ENCODE peak calls at places on chromosomes 16 and 17, in four cellular contexts. P is K562, M is GM12878, C is HL-60. S is an unnamed sample.

GRCh38 chr16:58507963-58508670 is 7.2 kb upstream of the SETD6 start:
- DNase-seq in P (no peak), M (no peak), C (no peak), S (no peak)

GRCh38 chr16:57918994-57919393 is 51.9 kb downstream of the CNGB1 start:
- DNase-seq in P (no peak), M (no peak), C (no peak), S (no peak)

GRCh38 chr17:36001862-36002603 is 680 bp upstream of the CCL15 start:
- DNase-seq in P (no peak), M (no peak), C (no peak), S (no peak)

GRCh38 chr17:66793810-66794209 is 41.1 kb upstream of the CACNG5 start:
- DNase-seq in P (no peak), M (no peak), C (no peak), S (no peak)

GRCh38 chr16:85612191-85612800 is 826 bp upstream of the GSE1 start:
- DNase-seq in P (peak), M (no peak), C (peak), S (no peak)

GRCh38 chr17:68085751-68086445 is 50.4 kb downstream of the KPNA2 start:
- DNase-seq in P (no peak), M (no peak), C (peak), S (no peak)

GRCh38 chr16:73161977-73162376 is 114.0 kb upstream of the ZFHX3 start:
- DNase-seq in P (no peak), M (no peak), C (no peak), S (no peak)

GRCh38 chr17:7460850-7461660 is 16.2 kb downstream of the CHRNB1 start:
- DNase-seq in P (no peak), M (no peak), C (no peak), S (no peak)

GRCh38 chr16:89574681-89575246 is 794 bp upstream of the CPNE7 start:
- DNase-seq in P (peak), M (no peak), C (peak), S (peak)

GRCh38 chr16:33877-34707 is 19.3 kb downstream of the POLR3K start:
- DNase-seq in P (no peak), M (no peak), C (no peak), S (no peak)

GRCh38 chr17:62948370-62948769 is 17.7 kb upstream of the TANC2 start:
- DNase-seq in P (no peak), M (no peak), C (no peak), S (no peak)

GRCh38 chr17:15398736-15399331 is 57.4 kb upstream of the TEKT3 start:
- DNase-seq in P (no peak), M (no peak), C (no peak), S (no peak)

DNA sequence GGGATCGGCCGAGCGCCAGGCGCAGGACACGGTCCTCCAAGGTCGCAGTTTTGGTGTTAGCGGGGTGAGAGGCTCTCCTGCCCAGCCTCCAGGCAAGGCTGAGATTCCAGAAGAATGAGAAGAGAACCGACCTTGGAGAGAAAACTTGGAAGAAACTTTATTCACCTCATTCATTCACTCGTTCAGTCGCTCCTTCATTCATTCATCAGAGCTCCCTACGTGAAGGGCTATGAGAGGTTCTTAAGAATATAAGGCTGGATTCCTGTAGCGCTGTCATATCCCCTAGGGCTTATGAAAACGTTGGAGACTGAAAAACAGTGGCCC is 991 bp upstream of the MYH10 start:
- DNase-seq in P (no peak), M (no peak), C (no peak), S (no peak)
- TF ChIP-seq SPI1 in P (no peak), M (no peak), C (no peak), S (no peak)

GRCh38 chr17:2049333-2050245 is 5.3 kb upstream of the HIC1 start:
- DNase-seq in P (peak), M (no peak), C (peak), S (peak)

GRCh38 chr17:2051388-2052237 is 3.3 kb upstream of the HIC1 start:
- DNase-seq in P (no peak), M (no peak), C (no peak), S (no peak)

GRCh38 chr17:2050871-2051387 is 4.0 kb upstream of the HIC1 start:
- DNase-seq in P (no peak), M (no peak), C (no peak), S (no peak)

GRCh38 chr17:2048805-2049204 is 6.1 kb upstream of the HIC1 start:
- DNase-seq in P (no peak), M (no peak), C (no peak), S (no peak)

GRCh38 chr17:2050246-2050866 is 4.5 kb upstream of the HIC1 start:
- DNase-seq in P (peak), M (no peak), C (no peak), S (no peak)
- TF ChIP-seq SPI1 in P (no peak), M (no peak), C (no peak), S (no peak)

GRCh38 chr17:44914148-44914547 is 1.2 kb downstream of the GFAP start:
- DNase-seq in P (peak), M (no peak), C (no peak), S (no peak)
- TF ChIP-seq SPI1 in P (no peak), M (no peak), C (no peak), S (no peak)

GRCh38 chr17:29449865-29450671 is 59.9 kb downstream of the TAOK1 start:
- DNase-seq in P (no peak), M (no peak), C (no peak), S (no peak)

GRCh38 chr17:29445844-29446243 is 55.7 kb downstream of the TAOK1 start:
- DNase-seq in P (no peak), M (no peak), C (no peak), S (no peak)

GRCh38 chr17:29442451-29442850 is 52.3 kb downstream of the TAOK1 start:
- DNase-seq in P (no peak), M (no peak), C (no peak), S (no peak)

GRCh38 chr17:29443041-29443440 is 52.9 kb downstream of the TAOK1 start:
- DNase-seq in P (no peak), M (no peak), C (no peak), S (no peak)

GRCh38 chr17:29444589-29444988 is 54.4 kb downstream of the TAOK1 start:
- DNase-seq in P (no peak), M (no peak), C (no peak), S (no peak)
- TF ChIP-seq SPI1 in P (no peak), M (no peak), C (no peak), S (no peak)

GRCh38 chr17:72116692-72117469 is 3.9 kb upstream of the SOX9 start:
- DNase-seq in P (no peak), M (no peak), C (no peak), S (no peak)
- TF ChIP-seq SPI1 in P (no peak), M (no peak), C (no peak), S (no peak)

DNA sequence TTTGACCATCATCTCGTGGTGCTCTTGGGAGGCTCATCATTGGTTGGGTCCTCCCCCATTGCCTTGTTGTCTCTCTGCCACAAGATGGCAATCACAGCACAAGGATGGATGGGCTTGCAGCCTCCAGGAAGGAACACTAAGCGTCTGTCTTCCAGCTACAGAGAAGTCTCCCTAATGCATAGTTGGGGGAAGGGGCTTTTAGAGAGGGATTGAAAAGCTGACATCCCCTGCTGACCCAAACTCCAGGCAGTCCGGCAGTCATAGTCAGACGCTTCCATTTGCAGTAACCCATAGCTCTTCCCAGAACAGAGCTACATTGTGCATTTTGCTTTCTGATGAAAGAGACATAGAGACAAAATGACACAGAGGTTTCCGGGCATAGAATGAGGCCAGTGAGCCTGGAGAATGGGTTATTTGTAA is 111.4 kb downstream of the UTP18 start:
- DNase-seq in P (peak), M (peak), C (peak), S (peak)
- TF ChIP-seq SPI1 in P (peak), M (no peak), C (no peak), S (no peak)

GRCh38 chr17:27666831-27667560 is 36.0 kb downstream of the LGALS9 start:
- DNase-seq in P (no peak), M (no peak), C (no peak), S (no peak)
- TF ChIP-seq SPI1 in P (no peak), M (no peak), C (no peak), S (no peak)

DNA sequence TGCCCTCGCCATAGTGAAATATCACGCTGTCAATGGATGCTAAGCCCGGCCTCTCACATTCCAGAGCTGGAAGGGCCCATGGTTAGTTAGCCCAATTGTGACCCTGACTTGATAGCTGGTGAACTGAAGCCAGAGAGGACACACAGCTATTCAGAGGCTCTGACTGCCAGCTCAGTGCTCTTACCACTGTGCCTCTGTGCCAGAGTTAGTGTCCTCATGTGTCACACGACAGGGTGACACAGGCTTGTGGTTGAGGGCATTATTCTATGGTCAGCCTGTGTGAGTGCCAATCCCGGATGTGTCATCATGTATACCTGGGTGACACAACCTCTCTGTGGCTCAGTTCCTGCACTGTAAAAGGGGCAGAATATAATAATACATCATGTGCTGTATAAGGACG is 2.5 kb upstream of the MT1X start:
- DNase-seq in P (no peak), M (no peak), C (peak), S (no peak)
- TF ChIP-seq SPI1 in P (no peak), M (no peak), C (no peak), S (no peak)

S was measured in GM12891.